ENCODE peak calls at places on chromosomes 3 and 15, in four cellular contexts. One of them, this sample, is unnamed.

GRCh38 chr15:57521503-57521902 is 70.2 kb upstream of the MYZAP start:
- DNase-seq in activated naive CD8-positive, alpha-beta T cell treated with anti-CD3 and anti-CD28 coated beads, Interleukin-2, amount 50 U/mL, for 16 hours: no peak
- DNase-seq in activated CD4-positive, alpha-beta T cell treated with anti-CD3 and anti-CD28 coated beads for 1 hour: no peak
- DNase-seq in NCI-H1092 treated with DMSO at 0.1 percent for 48 hours: no peak
- DNase-seq in this sample: no peak

GRCh38 chr15:56295433-56295832 is 51.8 kb upstream of the RFX7 start:
- DNase-seq in activated naive CD8-positive, alpha-beta T cell treated with anti-CD3 and anti-CD28 coated beads, Interleukin-2, amount 50 U/mL, for 16 hours: no peak
- DNase-seq in activated CD4-positive, alpha-beta T cell treated with anti-CD3 and anti-CD28 coated beads for 1 hour: no peak
- DNase-seq in NCI-H1092 treated with DMSO at 0.1 percent for 48 hours: no peak
- DNase-seq in this sample: no peak

GRCh38 chr3:53254810-53255359 is 937 bp downstream of the TKT start:
- DNase-seq in activated naive CD8-positive, alpha-beta T cell treated with anti-CD3 and anti-CD28 coated beads, Interleukin-2, amount 50 U/mL, for 16 hours: peak
- DNase-seq in activated CD4-positive, alpha-beta T cell treated with anti-CD3 and anti-CD28 coated beads for 1 hour: no peak
- DNase-seq in NCI-H1092 treated with DMSO at 0.1 percent for 48 hours: peak
- DNase-seq in this sample: peak

GRCh38 chr15:93200448-93201226 is 111.6 kb upstream of the RGMA start:
- DNase-seq in activated naive CD8-positive, alpha-beta T cell treated with anti-CD3 and anti-CD28 coated beads, Interleukin-2, amount 50 U/mL, for 16 hours: no peak
- DNase-seq in activated CD4-positive, alpha-beta T cell treated with anti-CD3 and anti-CD28 coated beads for 1 hour: no peak
- DNase-seq in NCI-H1092 treated with DMSO at 0.1 percent for 48 hours: no peak
- DNase-seq in this sample: no peak

GRCh38 chr15:98689431-98689861 is 41.1 kb downstream of the IGF1R start:
- DNase-seq in activated naive CD8-positive, alpha-beta T cell treated with anti-CD3 and anti-CD28 coated beads, Interleukin-2, amount 50 U/mL, for 16 hours: no peak
- DNase-seq in activated CD4-positive, alpha-beta T cell treated with anti-CD3 and anti-CD28 coated beads for 1 hour: no peak
- DNase-seq in NCI-H1092 treated with DMSO at 0.1 percent for 48 hours: no peak
- DNase-seq in this sample: no peak

GRCh38 chr15:45795487-45796069 is 160.7 kb downstream of the SQOR start:
- DNase-seq in activated naive CD8-positive, alpha-beta T cell treated with anti-CD3 and anti-CD28 coated beads, Interleukin-2, amount 50 U/mL, for 16 hours: no peak
- DNase-seq in activated CD4-positive, alpha-beta T cell treated with anti-CD3 and anti-CD28 coated beads for 1 hour: no peak
- DNase-seq in NCI-H1092 treated with DMSO at 0.1 percent for 48 hours: peak
- DNase-seq in this sample: no peak

GRCh38 chr15:77646104-77646694 is 13.5 kb upstream of the LINGO1 start:
- DNase-seq in activated naive CD8-positive, alpha-beta T cell treated with anti-CD3 and anti-CD28 coated beads, Interleukin-2, amount 50 U/mL, for 16 hours: no peak
- DNase-seq in activated CD4-positive, alpha-beta T cell treated with anti-CD3 and anti-CD28 coated beads for 1 hour: no peak
- DNase-seq in NCI-H1092 treated with DMSO at 0.1 percent for 48 hours: no peak
- DNase-seq in this sample: no peak

GRCh38 chr3:39102504-39103323 is 4.7 kb downstream of the GORASP1 start:
- DNase-seq in activated naive CD8-positive, alpha-beta T cell treated with anti-CD3 and anti-CD28 coated beads, Interleukin-2, amount 50 U/mL, for 16 hours: no peak
- DNase-seq in activated CD4-positive, alpha-beta T cell treated with anti-CD3 and anti-CD28 coated beads for 1 hour: no peak
- DNase-seq in NCI-H1092 treated with DMSO at 0.1 percent for 48 hours: no peak
- DNase-seq in this sample: no peak

GRCh38 chr3:158103956-158104338 is 2.3 kb downstream of the SHOX2 start:
- DNase-seq in activated naive CD8-positive, alpha-beta T cell treated with anti-CD3 and anti-CD28 coated beads, Interleukin-2, amount 50 U/mL, for 16 hours: no peak
- DNase-seq in activated CD4-positive, alpha-beta T cell treated with anti-CD3 and anti-CD28 coated beads for 1 hour: no peak
- DNase-seq in NCI-H1092 treated with DMSO at 0.1 percent for 48 hours: no peak
- DNase-seq in this sample: no peak

GRCh38 chr3:64392001-64392400 is 166.7 kb upstream of the PRICKLE2 start:
- DNase-seq in activated naive CD8-positive, alpha-beta T cell treated with anti-CD3 and anti-CD28 coated beads, Interleukin-2, amount 50 U/mL, for 16 hours: no peak
- DNase-seq in activated CD4-positive, alpha-beta T cell treated with anti-CD3 and anti-CD28 coated beads for 1 hour: no peak
- DNase-seq in NCI-H1092 treated with DMSO at 0.1 percent for 48 hours: no peak
- DNase-seq in this sample: no peak

GRCh38 chr3:171001957-171002694 is 24.4 kb downstream of the SLC2A2 start:
- DNase-seq in activated naive CD8-positive, alpha-beta T cell treated with anti-CD3 and anti-CD28 coated beads, Interleukin-2, amount 50 U/mL, for 16 hours: no peak
- DNase-seq in activated CD4-positive, alpha-beta T cell treated with anti-CD3 and anti-CD28 coated beads for 1 hour: no peak
- DNase-seq in NCI-H1092 treated with DMSO at 0.1 percent for 48 hours: no peak
- DNase-seq in this sample: no peak

GRCh38 chr3:127019449-127019848 is 36.5 kb downstream of the PLXNA1 start:
- DNase-seq in activated naive CD8-positive, alpha-beta T cell treated with anti-CD3 and anti-CD28 coated beads, Interleukin-2, amount 50 U/mL, for 16 hours: no peak
- DNase-seq in activated CD4-positive, alpha-beta T cell treated with anti-CD3 and anti-CD28 coated beads for 1 hour: no peak
- DNase-seq in NCI-H1092 treated with DMSO at 0.1 percent for 48 hours: no peak
- DNase-seq in this sample: no peak

This sample was measured in activated B cell treated with CpG ODN at 0.5 μM for 24 hours.